ENCODE peak calls at places on chromosomes 12 and 14, in four cellular contexts. M, R, I and V are unnamed samples.

GRCh38 chr12:104966677-104967076 is 8.6 kb upstream of the SLC41A2 start:
- DNase-seq in R (no peak), M (no peak), I (no peak), V (no peak)

GRCh38 chr14:42475289-42475688 is 868.6 kb downstream of the LRFN5 start:
- DNase-seq in I (no peak), R (no peak), M (no peak), V (no peak)

GRCh38 chr14:64234877-64235651 is 59.1 kb downstream of the ESR2 start:
- DNase-seq in R (no peak), M (no peak), I (peak), V (no peak)

GRCh38 chr14:95018845-95019244 is 138.5 kb downstream of the DICER1 start:
- DNase-seq in I (no peak), M (no peak), R (no peak), V (peak)

GRCh38 chr12:105978276-105978675 is 160.5 kb downstream of the NUAK1 start:
- DNase-seq in M (no peak), R (no peak), I (no peak), V (no peak)

GRCh38 chr14:100791995-100792394 is 33.9 kb upstream of the MEG3 start:
- DNase-seq in M (no peak), R (no peak), I (no peak), V (no peak)

GRCh38 chr14:68240388-68240787 is 420.8 kb downstream of the RAD51B start:
- DNase-seq in M (no peak), I (no peak), R (no peak), V (no peak)

GRCh38 chr12:114853003-114853529 is 169.1 kb upstream of the TBX3 start:
- DNase-seq in I (no peak), R (peak), M (no peak), V (peak)

GRCh38 chr14:96242126-96242525 is 13.9 kb upstream of the BDKRB1 start:
- DNase-seq in I (no peak), R (no peak), M (no peak), V (no peak)

GRCh38 chr12:121005346-121005815 is 10.9 kb downstream of the C12orf43 start:
- DNase-seq in I (peak), M (no peak), R (peak), V (no peak)

GRCh38 chr12:66156654-66157053 is 13.1 kb downstream of the TMBIM4 start:
- DNase-seq in M (no peak), R (no peak), I (no peak), V (no peak)

GRCh38 chr14:81314443-81315175 is 85.5 kb downstream of the STON2 start:
- DNase-seq in R (no peak), I (no peak), M (no peak), V (no peak)